ENCODE peak calls at places on chromosome 5, in five cellular contexts. One of them, this sample, is unnamed.

GRCh38 chr5:23013395-23013994 is 160.4 kb upstream of the CDH12 start:
- DNase-seq in naive thymus-derived CD8-positive, alpha-beta T cell: no peak
- DNase-seq in A172: peak
- DNase-seq in stimulated activated CD8-positive, alpha-beta memory T cell treated with anti-CD3 and anti-CD28 coated beads, Interleukin-7, amount 100 ng/mL, for 4 hours: no peak
- DNase-seq in T-helper 2 cell: no peak
- DNase-seq in this sample: no peak

GRCh38 chr5:145509336-145510150 is 325.6 kb downstream of the PRELID2 start:
- DNase-seq in naive thymus-derived CD8-positive, alpha-beta T cell: no peak
- DNase-seq in A172: no peak
- DNase-seq in stimulated activated CD8-positive, alpha-beta memory T cell treated with anti-CD3 and anti-CD28 coated beads, Interleukin-7, amount 100 ng/mL, for 4 hours: no peak
- DNase-seq in T-helper 2 cell: no peak
- DNase-seq in this sample: no peak

GRCh38 chr5:143025376-143025775 is 255.2 kb downstream of the ARHGAP26 start:
- DNase-seq in naive thymus-derived CD8-positive, alpha-beta T cell: no peak
- DNase-seq in A172: no peak
- DNase-seq in stimulated activated CD8-positive, alpha-beta memory T cell treated with anti-CD3 and anti-CD28 coated beads, Interleukin-7, amount 100 ng/mL, for 4 hours: no peak
- DNase-seq in T-helper 2 cell: no peak
- DNase-seq in this sample: no peak

GRCh38 chr5:40383719-40384651 is 295.7 kb upstream of the PTGER4 start:
- DNase-seq in naive thymus-derived CD8-positive, alpha-beta T cell: no peak
- DNase-seq in A172: peak
- DNase-seq in stimulated activated CD8-positive, alpha-beta memory T cell treated with anti-CD3 and anti-CD28 coated beads, Interleukin-7, amount 100 ng/mL, for 4 hours: no peak
- DNase-seq in T-helper 2 cell: no peak
- DNase-seq in this sample: no peak

GRCh38 chr5:42858031-42858643 is 46.4 kb upstream of the SELENOP start:
- DNase-seq in naive thymus-derived CD8-positive, alpha-beta T cell: no peak
- DNase-seq in A172: no peak
- DNase-seq in stimulated activated CD8-positive, alpha-beta memory T cell treated with anti-CD3 and anti-CD28 coated beads, Interleukin-7, amount 100 ng/mL, for 4 hours: no peak
- DNase-seq in T-helper 2 cell: no peak
- DNase-seq in this sample: no peak

GRCh38 chr5:133285583-133286021 is 233.8 kb downstream of the HSPA4 start:
- DNase-seq in naive thymus-derived CD8-positive, alpha-beta T cell: no peak
- DNase-seq in A172: peak
- DNase-seq in stimulated activated CD8-positive, alpha-beta memory T cell treated with anti-CD3 and anti-CD28 coated beads, Interleukin-7, amount 100 ng/mL, for 4 hours: no peak
- DNase-seq in T-helper 2 cell: no peak
- DNase-seq in this sample: peak

GRCh38 chr5:130278136-130278535 is 373.9 kb downstream of the CHSY3 start:
- DNase-seq in naive thymus-derived CD8-positive, alpha-beta T cell: no peak
- DNase-seq in A172: no peak
- DNase-seq in stimulated activated CD8-positive, alpha-beta memory T cell treated with anti-CD3 and anti-CD28 coated beads, Interleukin-7, amount 100 ng/mL, for 4 hours: no peak
- DNase-seq in T-helper 2 cell: no peak
- DNase-seq in this sample: no peak

GRCh38 chr5:5951953-5952352 is 426.4 kb downstream of the MED10 start:
- DNase-seq in naive thymus-derived CD8-positive, alpha-beta T cell: no peak
- DNase-seq in A172: no peak
- DNase-seq in stimulated activated CD8-positive, alpha-beta memory T cell treated with anti-CD3 and anti-CD28 coated beads, Interleukin-7, amount 100 ng/mL, for 4 hours: no peak
- DNase-seq in T-helper 2 cell: no peak
- DNase-seq in this sample: no peak

This sample was measured in stomach.